ENCODE peak calls at places on chromosomes 5 and 9, in five cellular contexts. T is HepG2, O is GM12878, D is K562, W is H1. Y is an unnamed sample.

GRCh38 chr9:33220681-33221567 is 19.0 kb upstream of the SPINK4 start:
- DNase-seq in T (no peak), D (no peak), O (no peak), W (no peak), Y (no peak)

GRCh38 chr9:33458444-33458843 is 11.1 kb upstream of the AQP3 start:
- DNase-seq in T (peak), O (peak), W (no peak), D (no peak), Y (no peak)

GRCh38 chr5:141945511-141946024 is 12.4 kb downstream of the PCDH12 start:
- DNase-seq in O (no peak), T (no peak), D (no peak), W (peak), Y (no peak)

GRCh38 chr5:171310334-171310815 is 1.3 kb downstream of the TLX3 start:
- DNase-seq in W (peak), O (no peak), D (no peak), T (no peak), Y (no peak)

GRCh38 chr5:8570529-8570928 is 701.6 kb downstream of the MTRR start:
- DNase-seq in O (no peak), T (no peak), D (no peak), W (no peak), Y (no peak)

GRCh38 chr5:33415811-33416354 is 24.9 kb upstream of the TARS1 start:
- DNase-seq in W (no peak), O (no peak), T (no peak), D (no peak), Y (no peak)

GRCh38 chr5:143889986-143890385 is 78.0 kb downstream of the HMHB1 start:
- DNase-seq in O (no peak), W (no peak), D (no peak), T (no peak), Y (no peak)

GRCh38 chr5:151870820-151871219 is 53.8 kb downstream of the GLRA1 start:
- DNase-seq in T (no peak), D (no peak), W (no peak), O (no peak), Y (no peak)

GRCh38 chr9:108049026-108049591 is 559.5 kb upstream of the KLF4 start:
- DNase-seq in W (no peak), T (no peak), O (no peak), D (peak), Y (no peak)

GRCh38 chr9:106693546-106693945 is 169.4 kb upstream of the ZNF462 start:
- DNase-seq in O (no peak), W (no peak), D (no peak), T (no peak), Y (no peak)

GRCh38 chr9:20692554-20692953 is 8.5 kb downstream of the FOCAD start:
- DNase-seq in T (peak), W (no peak), D (peak), O (no peak), Y (no peak)

GRCh38 chr9:133148351-133149129 is 15.2 kb downstream of the GBGT1 start:
- DNase-seq in O (no peak), W (peak), T (no peak), D (no peak), Y (no peak)

GRCh38 chr9:98381311-98382103 is 126.1 kb upstream of the TBC1D2 start:
- DNase-seq in D (no peak), W (no peak), O (no peak), T (no peak), Y (no peak)

GRCh38 chr5:142065273-142065672 is 43.3 kb upstream of the NDFIP1 start:
- DNase-seq in O (no peak), T (peak), W (no peak), D (no peak), Y (peak)

GRCh38 chr5:1859099-1859498 is 23.6 kb downstream of the IRX4 start:
- DNase-seq in D (no peak), T (no peak), O (no peak), W (no peak), Y (no peak)

GRCh38 chr9:69181908-69182353 is 7.9 kb downstream of the TJP2 start:
- DNase-seq in D (no peak), W (peak), O (no peak), T (no peak), Y (no peak)

GRCh38 chr9:21286099-21286498 is 19.0 kb downstream of the IFNA5 start:
- DNase-seq in W (no peak), T (no peak), D (no peak), O (no peak), Y (no peak)

GRCh38 chr9:4490705-4491620 is 695 bp downstream of the SLC1A1 start:
- DNase-seq in D (no peak), O (no peak), W (peak), T (no peak), Y (peak)

GRCh38 chr5:98205691-98206461 is 567.6 kb upstream of the RGMB start:
- DNase-seq in D (no peak), W (no peak), O (no peak), T (no peak), Y (no peak)

GRCh38 chr5:139171779-139172404 is 26.3 kb downstream of the SIL1 start:
- DNase-seq in T (no peak), W (no peak), D (no peak), O (no peak), Y (no peak)

GRCh38 chr5:172775326-172776234 is 4.6 kb upstream of the DUSP1 start:
- DNase-seq in T (peak), D (no peak), O (no peak), W (no peak), Y (no peak)

GRCh38 chr9:69797680-69798079 is 22.9 kb upstream of the CFAP95 start:
- DNase-seq in W (no peak), T (no peak), O (no peak), D (no peak), Y (no peak)

GRCh38 chr5:1110930-1111726 is 735 bp downstream of the SLC12A7 start:
- DNase-seq in W (no peak), O (no peak), T (no peak), D (peak), Y (no peak)

GRCh38 chr5:135242496-135243193 is 156.4 kb downstream of the MACROH2A1 start:
- DNase-seq in O (no peak), D (no peak), T (no peak), W (no peak), Y (no peak)

GRCh38 chr9:111036068-111036789 is 2.0 kb downstream of the LPAR1 start:
- DNase-seq in D (no peak), T (no peak), O (no peak), W (peak), Y (peak)

GRCh38 chr9:73845539-73845938 is 651.6 kb upstream of the RORB start:
- DNase-seq in W (no peak), D (no peak), T (no peak), O (no peak), Y (no peak)
- TF ChIP-seq ATF2 in W (no peak), D (no peak), T (no peak), O (no peak), Y (no peak)

GRCh38 chr9:135224921-135225541 is 137.6 kb downstream of the OLFM1 start:
- DNase-seq in D (no peak), W (no peak), T (no peak), O (no peak), Y (no peak)

GRCh38 chr9:135221951-135222631 is 134.6 kb downstream of the OLFM1 start:
- DNase-seq in D (no peak), O (no peak), T (no peak), W (no peak), Y (peak)

GRCh38 chr9:135224286-135224871 is 136.9 kb downstream of the OLFM1 start:
- DNase-seq in W (no peak), T (no peak), D (no peak), O (no peak), Y (no peak)

GRCh38 chr9:135222991-135223760 is 135.7 kb downstream of the OLFM1 start:
- DNase-seq in D (no peak), O (no peak), W (no peak), T (no peak), Y (no peak)

DNA sequence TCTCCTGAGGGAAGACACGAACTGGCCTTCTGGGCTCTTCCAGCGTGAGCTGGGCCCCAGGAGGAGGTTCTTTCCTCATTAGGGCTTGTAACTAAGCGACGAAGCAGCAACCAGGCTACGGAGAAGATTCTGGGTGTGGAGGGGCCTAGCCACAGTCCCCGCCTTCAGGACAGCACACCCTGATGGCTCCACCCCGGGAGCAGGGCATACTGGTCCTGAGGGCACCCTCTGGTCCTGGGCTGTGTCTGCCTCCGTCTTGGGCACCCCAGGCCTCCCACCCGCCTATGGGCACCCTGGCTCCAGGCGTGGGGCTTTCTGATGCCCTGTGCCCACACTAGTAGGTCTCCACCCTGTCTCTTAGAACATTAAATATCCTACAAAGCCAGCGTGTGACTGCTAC is 136.4 kb downstream of the OLFM1 start:
- DNase-seq in T (no peak), D (no peak), O (no peak), W (no peak), Y (no peak)
- TF ChIP-seq ATF2 in T (no peak), D (no peak), O (no peak), W (no peak), Y (no peak)

GRCh38 chr9:34987160-34988040 is 2.1 kb upstream of the DNAJB5 start:
- DNase-seq in D (no peak), O (no peak), W (no peak), T (no peak), Y (no peak)
- TF ChIP-seq ATF2 in D (no peak), O (no peak), W (no peak), T (no peak), Y (no peak)

GRCh38 chr5:41870621-41871048 is 410 bp upstream of the OXCT1 start:
- DNase-seq in T (no peak), O (no peak), W (no peak), D (no peak), Y (no peak)

GRCh38 chr5:41869739-41870620 is at the start of gene OXCT1:
- DNase-seq in W (peak), D (peak), T (peak), O (peak), Y (peak)

GRCh38 chr5:41869150-41869738 is 981 bp downstream of the OXCT1 start:
- DNase-seq in D (peak), O (no peak), W (no peak), T (no peak), Y (peak)

GRCh38 chr5:41874512-41875060 is 4.4 kb upstream of the OXCT1 start:
- DNase-seq in O (no peak), W (no peak), T (no peak), D (no peak), Y (no peak)

DNA sequence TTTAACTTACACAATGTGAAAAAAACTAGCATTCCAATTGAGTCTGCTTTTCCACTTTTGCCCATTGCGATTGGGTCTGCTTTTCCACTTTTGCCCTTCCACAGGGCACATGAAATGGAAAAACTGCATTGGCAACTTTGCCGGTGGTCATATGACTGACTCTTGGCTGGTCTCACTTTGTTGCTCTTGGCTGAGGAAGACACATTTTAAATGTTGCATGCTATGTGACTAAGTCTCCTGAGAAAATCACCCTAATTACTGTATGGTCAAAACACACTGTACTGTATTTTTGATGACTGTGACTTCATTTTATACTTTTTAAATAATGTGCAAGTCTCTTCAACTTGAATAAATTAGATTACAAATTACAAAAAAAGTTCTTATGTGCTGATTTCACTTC is 1.6 kb upstream of the OXCT1 start:
- DNase-seq in O (no peak), D (no peak), W (no peak), T (no peak), Y (no peak)
- TF ChIP-seq ATF2 in O (no peak), D (no peak), W (no peak), T (no peak), Y (no peak)

Y was measured in WTC11.